ENCODE peak calls at places on chromosomes 2 and 18, in six cellular contexts. P is stomach, Y is prostate gland, X is endothelial cell of umbilical vein, V is GM12891, Z is spleen. N is an unnamed sample.

GRCh38 chr2:74447230-74447999 is 5.7 kb upstream of the RTKN start:
- DNase-seq in Z (peak; percentile 11), V (no peak), Y (no peak), P (no peak), X (no peak), N (peak; percentile 82)

GRCh38 chr2:216807861-216808272 is 52.0 kb downstream of the TNP1 start:
- DNase-seq in V (no peak), X (peak; percentile 13), Y (no peak), Z (no peak), P (peak; percentile 63), N (no peak)

GRCh38 chr18:62453864-62454263 is 69.0 kb upstream of the ZCCHC2 start:
- DNase-seq in P (no peak), V (no peak), Y (no peak), X (no peak), Z (no peak), N (no peak)

GRCh38 chr2:138455691-138456090 is 45.9 kb upstream of the SPOPL start:
- DNase-seq in X (no peak), V (no peak), P (no peak), Y (no peak), Z (no peak), N (no peak)

GRCh38 chr2:58475756-58476155 is 234.6 kb upstream of the FANCL start:
- DNase-seq in Z (no peak), Y (no peak), V (no peak), X (no peak), P (no peak), N (no peak)

GRCh38 chr2:181655519-181655918 is 1.4 kb downstream of the CERKL start:
- DNase-seq in Y (no peak), X (no peak), V (no peak), P (no peak), Z (no peak), N (no peak)

GRCh38 chr2:65576861-65577601 is 144.6 kb upstream of the SPRED2 start:
- DNase-seq in P (no peak), Y (peak; percentile 36), X (peak; percentile 87), V (no peak), Z (no peak), N (peak; percentile 91)

GRCh38 chr18:48308027-48308635 is 101.1 kb downstream of the ZBTB7C start:
- DNase-seq in P (peak; percentile 63), X (no peak), Z (peak; percentile 57), V (no peak), Y (peak; percentile 62), N (no peak)

GRCh38 chr2:73257425-73258125 is 23.5 kb downstream of the CCT7 start:
- DNase-seq in Y (no peak), P (no peak), V (no peak), X (no peak), Z (no peak), N (no peak)

GRCh38 chr18:24064701-24065100 is 50.1 kb downstream of the TTC39C start:
- DNase-seq in V (no peak), X (no peak), P (no peak), Y (no peak), Z (no peak), N (no peak)

GRCh38 chr2:164046040-164046439 is 310.2 kb upstream of the FIGN start:
- DNase-seq in Y (no peak), Z (no peak), P (no peak), X (no peak), V (no peak), N (peak; percentile 7)

GRCh38 chr2:209640358-209640757 is 131.3 kb upstream of the UNC80 start:
- DNase-seq in P (no peak), Z (no peak), V (no peak), X (no peak), Y (no peak), N (no peak)

GRCh38 chr2:188765522-188765921 is 208.7 kb upstream of the COL3A1 start:
- DNase-seq in X (peak; percentile 86), Y (no peak), P (no peak), V (no peak), Z (no peak), N (peak; percentile 15)

GRCh38 chr2:161104054-161104553 is 56.1 kb upstream of the TANK start:
- DNase-seq in V (no peak), Y (no peak), X (no peak), Z (no peak), P (no peak), N (no peak)

GRCh38 chr2:181900007-181900651 is 8.6 kb downstream of the ITPRID2 start:
- DNase-seq in P (no peak), Z (no peak), Y (no peak), V (no peak), X (no peak), N (peak; percentile 47)

GRCh38 chr2:127256866-127257265 is 36.8 kb upstream of the CYP27C1 start:
- DNase-seq in Y (no peak), Z (no peak), X (no peak), P (no peak), V (no peak), N (no peak)

GRCh38 chr2:118224144-118224887 is 136.0 kb downstream of the INSIG2 start:
- DNase-seq in V (peak; percentile 41), X (no peak), Y (no peak), Z (peak; percentile 86), P (no peak), N (no peak)

GRCh38 chr18:12376034-12376717 is 851 bp downstream of the AFG3L2 start:
- DNase-seq in Y (no peak), P (peak; percentile 32), Z (peak; percentile 85), V (no peak), X (peak; percentile 47), N (peak; percentile 35)

GRCh38 chr2:212337036-212337435 is 201.6 kb downstream of the ERBB4 start:
- DNase-seq in Y (no peak), P (no peak), Z (no peak), X (no peak), V (no peak), N (no peak)

GRCh38 chr18:75071866-75072671 is 136.9 kb downstream of the PTGR3 start:
- DNase-seq in V (no peak), P (no peak), Y (no peak), X (no peak), Z (peak; percentile 78), N (no peak)

GRCh38 chr2:26184555-26185303 is 11.8 kb downstream of the GAREM2 start:
- DNase-seq in X (peak; percentile 86), Z (peak; percentile 98), V (peak; percentile 95), Y (peak; percentile 48), P (peak; percentile 84), N (no peak)

GRCh38 chr18:48762836-48763713 is 187.7 kb downstream of the SMAD7 start:
- DNase-seq in P (no peak), Y (no peak), X (no peak), Z (no peak), V (no peak), N (no peak)

GRCh38 chr18:36446059-36446458 is 148.5 kb downstream of the FHOD3 start:
- DNase-seq in Z (no peak), V (no peak), Y (no peak), X (no peak), P (no peak), N (no peak)

GRCh38 chr2:222239945-222240675 is 58.7 kb downstream of the PAX3 start:
- DNase-seq in Z (no peak), P (no peak), X (no peak), Y (no peak), V (no peak), N (peak; percentile 5)

GRCh38 chr2:222242532-222242931 is 56.3 kb downstream of the PAX3 start:
- DNase-seq in Z (no peak), P (no peak), Y (no peak), V (no peak), X (no peak), N (no peak)

GRCh38 chr2:222240676-222241049 is 58.1 kb downstream of the PAX3 start:
- DNase-seq in Z (no peak), X (no peak), P (no peak), Y (no peak), V (no peak), N (no peak)

GRCh38 chr2:222241054-222241453 is 57.7 kb downstream of the PAX3 start:
- DNase-seq in X (no peak), P (no peak), Z (no peak), Y (no peak), V (no peak), N (no peak)

GRCh38 chr2:222241471-222241870 is 57.3 kb downstream of the PAX3 start:
- DNase-seq in Y (no peak), V (no peak), Z (no peak), X (no peak), P (no peak), N (no peak)
- TF ChIP-seq POLR2AphosphoS5 in Y (no peak), V (no peak), Z (no peak), X (no peak), P (no peak), N (no peak)

GRCh38 chr18:57276720-57277284 is 75.6 kb upstream of the ST8SIA3 start:
- DNase-seq in Y (no peak), V (no peak), X (no peak), Z (no peak), P (no peak), N (no peak)
- TF ChIP-seq POLR2AphosphoS5 in Y (no peak), V (no peak), X (no peak), Z (no peak), P (no peak), N (no peak)

GRCh38 chr2:195562624-195563566 is 94.1 kb upstream of the SLC39A10 start:
- DNase-seq in X (no peak), P (no peak), Y (no peak), Z (peak; percentile 56), V (no peak), N (no peak)

GRCh38 chr2:195560209-195560907 is 96.7 kb upstream of the SLC39A10 start:
- DNase-seq in P (peak; percentile 38), Z (no peak), X (no peak), Y (peak; percentile 32), V (no peak), N (no peak)

GRCh38 chr2:195563857-195564512 is 93.0 kb upstream of the SLC39A10 start:
- DNase-seq in P (no peak), V (no peak), Z (peak; percentile 60), Y (no peak), X (no peak), N (no peak)

GRCh38 chr2:195559431-195559914 is 97.6 kb upstream of the SLC39A10 start:
- DNase-seq in Z (peak; percentile 73), X (no peak), Y (no peak), V (peak; percentile 32), P (no peak), N (no peak)

DNA sequence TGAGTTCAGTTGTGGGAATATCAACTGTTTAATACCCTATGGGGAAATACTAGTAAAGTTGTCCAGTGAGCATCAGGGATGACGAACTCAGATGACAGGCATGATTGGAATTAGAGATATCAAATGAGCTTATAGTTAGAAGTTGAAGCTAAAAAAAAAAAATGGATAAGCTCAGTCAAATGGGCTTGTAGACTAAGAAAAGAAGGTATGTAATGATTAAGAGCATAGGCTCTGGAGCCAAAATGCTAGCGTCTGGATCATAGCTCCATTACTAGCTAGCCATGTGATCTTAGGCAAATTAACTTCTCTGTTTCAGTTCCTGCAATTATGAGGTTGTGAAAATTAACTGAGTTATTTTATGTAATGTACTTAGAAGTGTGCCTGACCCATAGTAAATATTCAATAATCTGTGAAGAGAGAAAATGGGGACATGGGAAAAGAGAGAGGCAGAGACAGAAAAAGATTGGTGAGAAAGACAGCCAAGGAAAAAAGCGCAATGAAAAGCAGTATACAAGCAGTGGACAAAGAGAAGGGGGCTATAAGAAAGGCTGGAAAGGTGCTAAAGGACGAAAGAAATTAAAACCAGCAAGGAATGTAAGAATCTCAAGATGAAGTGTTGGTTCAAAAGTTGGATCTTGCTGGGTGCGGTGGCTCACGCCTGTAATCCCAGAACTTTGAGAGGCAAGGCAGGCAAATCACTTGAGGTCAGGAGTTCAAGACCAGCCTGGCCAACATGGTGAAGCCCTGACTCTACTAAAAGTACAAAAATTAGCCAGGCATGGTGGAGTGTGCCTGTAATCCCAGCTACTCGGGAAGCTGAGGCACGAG is 95.6 kb upstream of the SLC39A10 start:
- DNase-seq in V (no peak), X (no peak), Y (no peak), P (no peak), Z (peak; percentile 70), N (no peak)
- TF ChIP-seq POLR2AphosphoS5 in V (no peak), X (no peak), Y (no peak), P (no peak), Z (no peak), N (no peak)

GRCh38 chr2:120820885-120821279 is 85.2 kb downstream of the GLI2 start:
- DNase-seq in X (no peak), V (no peak), Z (peak; percentile 52), Y (no peak), P (no peak), N (no peak)
- TF ChIP-seq POLR2AphosphoS5 in X (no peak), V (no peak), Z (no peak), Y (no peak), P (no peak), N (no peak)